ENCODE peak calls at places on chromosomes 13 and 19, in nine cellular contexts. P, M, J, N, Z, G, H, W and X are unnamed samples.
A peak's percentile ranks its signal among the peaks of the same experiment; 100 is the strongest.

GRCh38 chr13:42894765-42895181 is 97.3 kb downstream of the EPSTI1 start:
- DNase-seq in P (no peak), M (no peak), J (no peak), N (no peak), Z (no peak), G (no peak), H (no peak), W (no peak), X (no peak)

GRCh38 chr13:33228645-33229445 is 56.7 kb downstream of the STARD13 start:
- DNase-seq in P (peak; percentile 28), M (no peak), J (no peak), N (peak; percentile 68), Z (no peak), G (no peak), H (no peak), W (no peak), X (no peak)

GRCh38 chr13:74288361-74288911 is 154.2 kb upstream of the KLF12 start:
- DNase-seq in P (no peak), M (no peak), J (peak; percentile 28), N (peak; percentile 26), Z (peak; percentile 71), G (no peak), H (peak; percentile 9), W (no peak), X (no peak)

GRCh38 chr13:47679391-47679790 is 321.7 kb downstream of the SUCLA2 start:
- DNase-seq in P (no peak), M (no peak), J (no peak), N (no peak), Z (no peak), G (no peak), H (no peak), W (peak; percentile 28), X (no peak)

GRCh38 chr19:2288010-2288742 is 6.2 kb upstream of the PEAK3 start:
- DNase-seq in P (no peak), M (no peak), J (peak; percentile 78), N (no peak), Z (peak; percentile 10), G (no peak), H (no peak), W (no peak), X (no peak)

GRCh38 chr13:66915596-66916185 is 314.4 kb downstream of the PCDH9 start:
- DNase-seq in P (no peak), M (no peak), J (no peak), N (no peak), Z (no peak), G (no peak), H (no peak), W (no peak), X (no peak)

GRCh38 chr19:45809643-45810159 is 5.4 kb downstream of the RSPH6A start:
- DNase-seq in P (no peak), M (no peak), J (no peak), N (peak; percentile 67), Z (no peak), G (no peak), H (no peak), W (peak; percentile 16), X (no peak)

GRCh38 chr13:48431987-48432615 is 19.2 kb upstream of the LPAR6 start:
- DNase-seq in P (no peak), M (no peak), J (no peak), N (no peak), Z (no peak), G (no peak), H (no peak), W (no peak), X (no peak)

GRCh38 chr19:47330466-47330869 is 1.5 kb upstream of the C5AR2 start:
- DNase-seq in P (no peak), M (no peak), J (no peak), N (no peak), Z (no peak), G (no peak), H (no peak), W (no peak), X (no peak)

GRCh38 chr19:46402725-46403124 is 10.6 kb downstream of the CCDC8 start:
- DNase-seq in P (no peak), M (no peak), J (no peak), N (no peak), Z (no peak), G (no peak), H (no peak), W (no peak), X (no peak)

GRCh38 chr13:107276936-107277335 is 709.0 kb upstream of the ARGLU1 start:
- DNase-seq in P (no peak), M (no peak), J (no peak), N (no peak), Z (no peak), G (no peak), H (no peak), W (no peak), X (no peak)

GRCh38 chr19:1169921-1170885 is 3.9 kb downstream of the SBNO2 start:
- DNase-seq in P (no peak), M (peak; percentile 80), J (peak; percentile 79), N (no peak), Z (peak; percentile 96), G (no peak), H (no peak), W (no peak), X (no peak)

GRCh38 chr13:67775359-67775758 is 545.2 kb upstream of the PCDH9 start:
- DNase-seq in P (no peak), M (no peak), J (no peak), N (no peak), Z (no peak), G (no peak), H (no peak), W (no peak), X (no peak)

GRCh38 chr13:37868691-37869505 is 674 bp downstream of the TRPC4 start:
- DNase-seq in P (no peak), M (no peak), J (no peak), N (no peak), Z (no peak), G (peak; percentile 51), H (peak; percentile 11), W (no peak), X (no peak)

GRCh38 chr13:23686948-23687347 is 116.7 kb downstream of the TNFRSF19 start:
- DNase-seq in P (no peak), M (no peak), J (no peak), N (no peak), Z (no peak), G (no peak), H (no peak), W (no peak), X (no peak)

GRCh38 chr13:40562975-40563349 is 103.5 kb downstream of the FOXO1 start:
- DNase-seq in P (no peak), M (no peak), J (peak; percentile 82), N (peak; percentile 43), Z (no peak), G (no peak), H (no peak), W (no peak), X (no peak)

DNA sequence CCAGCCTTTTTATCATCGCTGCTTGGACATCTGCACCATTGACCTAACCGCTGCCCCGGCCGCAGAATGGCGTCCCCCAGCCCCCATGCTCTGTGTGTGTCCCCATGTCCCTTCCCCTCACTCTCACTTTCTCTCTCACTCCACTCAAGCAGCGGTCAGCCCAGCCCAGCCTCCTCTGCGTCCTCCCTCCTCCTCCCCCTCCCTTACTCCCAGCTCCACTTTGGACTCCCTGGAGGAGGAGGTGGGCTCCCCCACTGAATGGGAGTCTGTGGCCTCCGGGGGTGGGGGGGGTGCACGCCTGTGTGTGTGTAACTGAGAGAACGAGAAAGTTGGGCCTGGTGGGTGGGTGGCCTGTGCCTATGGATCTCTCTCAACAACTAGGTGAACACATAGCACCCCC is 2.2 kb downstream of the MAP2K7 start:
- DNase-seq in P (no peak), M (no peak), J (no peak), N (peak; percentile 1), Z (no peak), G (no peak), H (no peak), W (no peak), X (no peak)
- TF ChIP-seq CTCF in P (no peak), M (no peak), J (no peak), N (no peak), Z (no peak), G (no peak), H (no peak), W (no peak), X (no peak)

DNA sequence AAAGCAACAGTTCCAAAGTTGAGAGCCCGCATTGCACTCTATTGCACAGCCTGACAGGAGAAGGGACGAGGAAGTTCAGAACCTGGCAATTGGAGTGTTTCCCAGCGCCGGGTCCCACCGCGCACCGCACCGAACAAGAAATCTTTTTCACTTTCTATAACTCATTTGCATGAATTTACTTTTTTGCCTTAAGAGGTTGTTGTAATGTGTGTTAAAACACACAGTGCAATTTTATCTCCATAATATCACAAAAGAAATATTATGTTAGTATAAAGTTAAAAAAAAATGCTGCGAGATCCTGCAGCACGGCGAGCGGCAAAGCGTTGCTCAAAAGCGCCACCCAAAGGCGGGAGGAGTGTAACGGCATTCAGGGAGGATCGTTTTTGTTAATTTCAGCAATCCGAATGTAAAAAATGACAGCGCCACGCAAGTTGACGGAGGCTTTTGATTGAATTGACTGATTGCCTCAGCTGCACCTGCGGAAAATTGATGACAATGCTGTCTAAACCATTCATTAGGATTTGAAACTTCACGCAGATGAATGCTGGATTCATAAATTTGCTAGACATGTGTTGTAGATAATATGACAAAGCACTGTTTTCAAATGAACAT is 303.6 kb upstream of the ZNF507 start:
- DNase-seq in P (peak; percentile 29), M (no peak), J (no peak), N (no peak), Z (peak; percentile 60), G (no peak), H (peak; percentile 72), W (no peak), X (no peak)
- TF ChIP-seq CTCF in P (peak; percentile 42), M (peak; percentile 22), J (peak; percentile 55), N (no peak), Z (peak; percentile 84), G (peak; percentile 16), H (peak; percentile 89), W (peak; percentile 55), X (no peak)

DNA sequence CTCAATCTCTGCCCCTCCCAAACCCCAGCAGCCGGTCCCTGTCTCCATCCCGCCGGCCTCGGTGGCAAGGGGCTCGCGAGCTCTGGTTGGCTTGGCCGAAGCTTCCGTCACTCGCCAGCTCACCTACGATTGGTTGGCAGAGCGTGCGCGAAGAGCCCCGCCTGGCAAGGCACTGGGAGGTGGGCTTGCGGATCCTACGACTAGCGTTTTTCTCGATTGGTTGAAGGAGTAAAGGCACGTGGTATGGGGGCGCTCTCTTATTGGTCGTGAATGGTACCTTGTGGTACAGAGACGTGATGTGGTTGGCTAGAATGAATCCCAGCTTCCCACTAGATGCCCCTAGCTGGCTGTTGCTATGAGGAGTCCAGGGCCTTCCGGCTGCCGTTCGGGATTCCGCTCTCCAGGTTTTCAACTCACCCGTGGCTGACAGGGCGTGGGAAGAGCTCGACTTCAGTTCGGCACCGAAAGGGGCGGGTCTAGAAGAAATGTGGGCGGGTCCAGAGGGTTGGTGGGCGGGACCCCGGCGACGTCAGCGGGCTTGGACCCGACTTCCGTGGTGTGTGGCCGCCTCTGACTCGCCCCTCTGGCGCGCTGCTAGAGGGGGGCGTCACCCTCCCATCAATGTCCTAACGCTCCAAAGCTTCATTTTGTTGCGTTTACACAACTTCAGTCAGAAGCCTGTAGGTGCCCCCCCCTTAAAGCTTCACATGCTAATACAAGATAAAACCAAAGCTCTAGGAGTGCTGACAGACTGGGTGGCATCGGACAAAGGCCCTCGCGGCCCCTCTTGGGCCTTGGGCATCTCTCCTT is 847 bp upstream of the RAP2A start:
- DNase-seq in P (peak; percentile 76), M (peak; percentile 99), J (peak; percentile 96), N (peak; percentile 100), Z (peak; percentile 98), G (peak; percentile 100), H (peak; percentile 98), W (peak; percentile 100), X (peak; percentile 93)
- TF ChIP-seq CTCF in P (no peak), M (no peak), J (no peak), N (no peak), Z (no peak), G (no peak), H (no peak), W (no peak), X (no peak)

GRCh38 chr19:57613941-57614743 is at the start of gene ZNF134:
- DNase-seq in P (peak; percentile 95), M (peak; percentile 93), J (peak; percentile 96), N (peak; percentile 96), Z (peak; percentile 95), G (peak; percentile 91), H (peak; percentile 89), W (peak; percentile 44), X (peak; percentile 69)
- TF ChIP-seq CTCF in P (no peak), M (no peak), J (peak; percentile 13), N (no peak), Z (peak; percentile 31), G (no peak), H (no peak), W (peak; percentile 35), X (no peak)